ENCODE peak calls at places on chromosomes 5 and 9, in four cellular contexts. One of them, this sample, is unnamed.
A peak's percentile ranks its signal among the peaks of the same experiment; 100 is the strongest.

GRCh38 chr9:33049680-33050361 is 24.7 kb downstream of the DNAJA1 start:
- DNase-seq in body of pancreas: no peak
- DNase-seq in A549: no peak
- DNase-seq in upper lobe of left lung: no peak
- DNase-seq in this sample: no peak

GRCh38 chr5:130316971-130317421 is 412.7 kb downstream of the CHSY3 start:
- DNase-seq in body of pancreas: no peak
- DNase-seq in A549: no peak
- DNase-seq in upper lobe of left lung: no peak
- DNase-seq in this sample: no peak

GRCh38 chr9:14314929-14315753 is 1.2 kb upstream of the NFIB start:
- DNase-seq in body of pancreas: peak; percentile 95
- DNase-seq in A549: peak; percentile 70
- DNase-seq in upper lobe of left lung: peak; percentile 91
- DNase-seq in this sample: peak; percentile 97

GRCh38 chr9:121840838-121841760 is 189.7 kb downstream of the DAB2IP start:
- DNase-seq in body of pancreas: no peak
- DNase-seq in A549: no peak
- DNase-seq in upper lobe of left lung: peak; percentile 12
- DNase-seq in this sample: no peak

GRCh38 chr5:135821061-135821781 is 13.2 kb upstream of the SLC25A48 start:
- DNase-seq in body of pancreas: no peak
- DNase-seq in A549: no peak
- DNase-seq in upper lobe of left lung: no peak
- DNase-seq in this sample: no peak

GRCh38 chr5:9351535-9351934 is 194.3 kb downstream of the SEMA5A start:
- DNase-seq in body of pancreas: no peak
- DNase-seq in A549: no peak
- DNase-seq in upper lobe of left lung: no peak
- DNase-seq in this sample: no peak

GRCh38 chr9:76371901-76372300 is 22.3 kb downstream of the RFK start:
- DNase-seq in body of pancreas: no peak
- DNase-seq in A549: no peak
- DNase-seq in upper lobe of left lung: no peak
- DNase-seq in this sample: no peak

GRCh38 chr5:125560476-125561225 is 814.2 kb upstream of the ZNF608 start:
- DNase-seq in body of pancreas: no peak
- DNase-seq in A549: no peak
- DNase-seq in upper lobe of left lung: no peak
- DNase-seq in this sample: no peak

GRCh38 chr9:79256691-79257213 is 315.0 kb upstream of the TLE4 start:
- DNase-seq in body of pancreas: peak; percentile 20
- DNase-seq in A549: no peak
- DNase-seq in upper lobe of left lung: no peak
- DNase-seq in this sample: no peak

GRCh38 chr5:107593009-107593408 is 77.7 kb downstream of the EFNA5 start:
- DNase-seq in body of pancreas: no peak
- DNase-seq in A549: no peak
- DNase-seq in upper lobe of left lung: no peak
- DNase-seq in this sample: no peak

GRCh38 chr9:137550958-137551655 is 572 bp upstream of the MRPL41 start:
- DNase-seq in body of pancreas: no peak
- DNase-seq in A549: peak; percentile 93
- DNase-seq in upper lobe of left lung: no peak
- DNase-seq in this sample: peak; percentile 55

GRCh38 chr5:6905423-6905822 is 192.2 kb downstream of the TENT4A start:
- DNase-seq in body of pancreas: no peak
- DNase-seq in A549: no peak
- DNase-seq in upper lobe of left lung: no peak
- DNase-seq in this sample: no peak

GRCh38 chr5:5885782-5886181 is 463.3 kb downstream of the ICE1 start:
- DNase-seq in body of pancreas: no peak
- DNase-seq in A549: no peak
- DNase-seq in upper lobe of left lung: no peak
- DNase-seq in this sample: no peak

GRCh38 chr5:151100690-151101089 is 19.9 kb upstream of the TNIP1 start:
- DNase-seq in body of pancreas: no peak
- DNase-seq in A549: no peak
- DNase-seq in upper lobe of left lung: no peak
- DNase-seq in this sample: no peak

GRCh38 chr9:102461441-102461840 is 533.7 kb upstream of the CYLC2 start:
- DNase-seq in body of pancreas: no peak
- DNase-seq in A549: no peak
- DNase-seq in upper lobe of left lung: no peak
- DNase-seq in this sample: no peak

GRCh38 chr9:89562186-89562814 is 42.5 kb upstream of the GADD45G start:
- DNase-seq in body of pancreas: no peak
- DNase-seq in A549: no peak
- DNase-seq in upper lobe of left lung: no peak
- DNase-seq in this sample: no peak

GRCh38 chr9:94156549-94157407 is 72.5 kb downstream of the PTPDC1 start:
- DNase-seq in body of pancreas: peak; percentile 81
- DNase-seq in A549: peak; percentile 44
- DNase-seq in upper lobe of left lung: peak; percentile 86
- DNase-seq in this sample: peak; percentile 76

GRCh38 chr5:36870399-36871040 is 6.0 kb upstream of the NIPBL start:
- DNase-seq in body of pancreas: no peak
- DNase-seq in A549: peak; percentile 78
- DNase-seq in upper lobe of left lung: no peak
- DNase-seq in this sample: no peak

GRCh38 chr5:157820593-157821252 is 38.2 kb downstream of the CLINT1 start:
- DNase-seq in body of pancreas: no peak
- DNase-seq in A549: peak; percentile 20
- DNase-seq in upper lobe of left lung: no peak
- DNase-seq in this sample: no peak

GRCh38 chr5:73112359-73112758 is 8.0 kb upstream of the TMEM171 start:
- DNase-seq in body of pancreas: no peak
- DNase-seq in A549: no peak
- DNase-seq in upper lobe of left lung: no peak
- DNase-seq in this sample: no peak

GRCh38 chr9:131844745-131845118 is 104.9 kb upstream of the RAPGEF1 start:
- DNase-seq in body of pancreas: no peak
- DNase-seq in A549: no peak
- DNase-seq in upper lobe of left lung: no peak
- DNase-seq in this sample: no peak

GRCh38 chr5:82100303-82101077 is 128.7 kb downstream of the ATG10 start:
- DNase-seq in body of pancreas: no peak
- DNase-seq in A549: peak; percentile 1
- DNase-seq in upper lobe of left lung: no peak
- DNase-seq in this sample: no peak

GRCh38 chr5:54895816-54896341 is 89.5 kb downstream of the ESM1 start:
- DNase-seq in body of pancreas: peak; percentile 39
- DNase-seq in A549: peak; percentile 14
- DNase-seq in upper lobe of left lung: no peak
- DNase-seq in this sample: peak; percentile 46

GRCh38 chr9:31799953-31800609 is 584.4 kb upstream of the ACO1 start:
- DNase-seq in body of pancreas: no peak
- DNase-seq in A549: no peak
- DNase-seq in upper lobe of left lung: no peak
- DNase-seq in this sample: no peak

GRCh38 chr9:105063665-105064247 is 135.8 kb upstream of the ABCA1 start:
- DNase-seq in body of pancreas: peak; percentile 28
- DNase-seq in A549: no peak
- DNase-seq in upper lobe of left lung: no peak
- DNase-seq in this sample: peak; percentile 39

GRCh38 chr9:14314424-14314928 is 535 bp upstream of the NFIB start:
- DNase-seq in body of pancreas: peak; percentile 85
- DNase-seq in A549: peak; percentile 82
- DNase-seq in upper lobe of left lung: peak; percentile 73
- DNase-seq in this sample: peak; percentile 88

GRCh38 chr5:139837711-139838380 is 42.2 kb downstream of the PSD2 start:
- DNase-seq in body of pancreas: no peak
- DNase-seq in A549: no peak
- DNase-seq in upper lobe of left lung: no peak
- DNase-seq in this sample: no peak

GRCh38 chr5:5497132-5497748 is 74.8 kb downstream of the ICE1 start:
- DNase-seq in body of pancreas: no peak
- DNase-seq in A549: peak; percentile 54
- DNase-seq in upper lobe of left lung: peak; percentile 39
- DNase-seq in this sample: peak; percentile 88

GRCh38 chr9:105138306-105138801 is 106.1 kb upstream of the SLC44A1 start:
- DNase-seq in body of pancreas: no peak
- DNase-seq in A549: no peak
- DNase-seq in upper lobe of left lung: no peak
- DNase-seq in this sample: no peak

GRCh38 chr5:133108481-133108921 is 56.7 kb downstream of the HSPA4 start:
- DNase-seq in body of pancreas: no peak
- DNase-seq in A549: no peak
- DNase-seq in upper lobe of left lung: no peak
- DNase-seq in this sample: no peak

GRCh38 chr5:137296213-137296702 is 202.9 kb downstream of the SPOCK1 start:
- DNase-seq in body of pancreas: no peak
- DNase-seq in A549: no peak
- DNase-seq in upper lobe of left lung: no peak
- DNase-seq in this sample: no peak

GRCh38 chr9:88567870-88568269 is 32.9 kb downstream of the NXNL2 start:
- DNase-seq in body of pancreas: no peak
- DNase-seq in A549: no peak
- DNase-seq in upper lobe of left lung: no peak
- DNase-seq in this sample: no peak

GRCh38 chr9:101317735-101318134 is 67.1 kb downstream of the BAAT start:
- DNase-seq in body of pancreas: no peak
- DNase-seq in A549: no peak
- DNase-seq in upper lobe of left lung: no peak
- DNase-seq in this sample: no peak
- TF ChIP-seq POLR2A in body of pancreas: no peak
- TF ChIP-seq POLR2A in A549: no peak
- TF ChIP-seq POLR2A in upper lobe of left lung: no peak
- TF ChIP-seq POLR2A in this sample: no peak

DNA sequence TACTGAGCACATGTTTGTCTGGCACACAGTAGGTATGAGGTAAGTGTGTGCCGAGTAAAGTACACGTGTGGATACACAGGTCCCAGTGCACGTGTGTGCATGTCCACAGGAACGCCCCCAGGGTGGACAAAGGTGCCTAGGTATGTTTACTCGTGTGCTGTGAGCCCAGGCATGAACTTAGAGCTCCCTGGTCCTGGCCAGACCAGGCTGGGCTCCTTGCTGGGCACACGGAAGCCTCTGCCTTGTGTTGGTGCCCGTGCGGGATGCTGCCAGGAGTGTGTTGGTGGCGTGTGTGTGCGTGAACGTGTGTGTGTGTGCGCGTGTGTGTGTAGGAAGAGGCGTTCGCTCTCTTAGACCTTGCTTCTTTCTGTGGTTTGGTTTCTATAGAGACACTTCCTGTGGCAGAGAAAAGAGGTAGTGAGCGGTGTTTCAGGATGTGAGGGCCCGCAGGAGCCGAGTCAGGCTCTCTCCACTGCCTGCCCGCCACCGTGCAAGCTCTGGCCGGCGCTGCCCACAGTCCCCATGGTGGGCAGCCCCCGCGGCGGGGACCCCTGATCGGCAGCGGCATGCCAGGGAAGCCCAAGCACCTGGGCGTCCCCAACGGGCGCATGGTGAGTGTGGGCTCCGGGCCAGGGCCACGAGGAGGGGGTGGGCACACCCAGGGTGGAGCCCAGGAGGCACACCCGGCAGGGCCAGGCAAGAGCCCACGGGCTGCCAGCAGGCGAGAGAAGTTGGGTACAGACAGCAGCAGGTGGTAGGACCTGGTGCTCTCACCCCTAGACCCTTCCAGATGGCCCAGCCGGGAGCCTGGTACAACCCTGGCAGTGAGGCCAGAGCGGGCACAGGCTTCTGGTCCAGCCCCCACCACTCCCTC is at the start of gene RGS14:
- DNase-seq in body of pancreas: no peak
- DNase-seq in A549: no peak
- DNase-seq in upper lobe of left lung: peak; percentile 64
- DNase-seq in this sample: no peak
- H3K27ac ChIP-seq in body of pancreas: no peak within 1 kb of the TSS
- H3K27ac ChIP-seq in A549: no peak within 1 kb of the TSS
- H3K27ac ChIP-seq in upper lobe of left lung: peak within 1 kb of the TSS; percentile 81
- H3K27ac ChIP-seq in this sample: no peak within 1 kb of the TSS

GRCh38 chr5:172283020-172283861 is at the start of gene UBTD2:
- DNase-seq in body of pancreas: peak; percentile 85
- DNase-seq in A549: peak; percentile 87
- DNase-seq in upper lobe of left lung: peak; percentile 83
- DNase-seq in this sample: peak; percentile 82

GRCh38 chr5:172285226-172286143 is 1.9 kb upstream of the UBTD2 start:
- DNase-seq in body of pancreas: no peak
- DNase-seq in A549: no peak
- DNase-seq in upper lobe of left lung: no peak
- DNase-seq in this sample: no peak

GRCh38 chr5:172282277-172283019 is 1.1 kb downstream of the UBTD2 start:
- DNase-seq in body of pancreas: no peak
- DNase-seq in A549: no peak
- DNase-seq in upper lobe of left lung: no peak
- DNase-seq in this sample: no peak

GRCh38 chr5:172284275-172284971 is 859 bp upstream of the UBTD2 start:
- DNase-seq in body of pancreas: no peak
- DNase-seq in A549: no peak
- DNase-seq in upper lobe of left lung: no peak
- DNase-seq in this sample: peak; percentile 41

GRCh38 chr5:172283862-172284274 is 304 bp upstream of the UBTD2 start:
- DNase-seq in body of pancreas: peak; percentile 81
- DNase-seq in A549: peak; percentile 93
- DNase-seq in upper lobe of left lung: peak; percentile 85
- DNase-seq in this sample: peak; percentile 83
- TF ChIP-seq POLR2A in body of pancreas: no peak
- TF ChIP-seq POLR2A in A549: peak; percentile 67
- TF ChIP-seq POLR2A in upper lobe of left lung: peak; percentile 64
- TF ChIP-seq POLR2A in this sample: peak; percentile 61

DNA sequence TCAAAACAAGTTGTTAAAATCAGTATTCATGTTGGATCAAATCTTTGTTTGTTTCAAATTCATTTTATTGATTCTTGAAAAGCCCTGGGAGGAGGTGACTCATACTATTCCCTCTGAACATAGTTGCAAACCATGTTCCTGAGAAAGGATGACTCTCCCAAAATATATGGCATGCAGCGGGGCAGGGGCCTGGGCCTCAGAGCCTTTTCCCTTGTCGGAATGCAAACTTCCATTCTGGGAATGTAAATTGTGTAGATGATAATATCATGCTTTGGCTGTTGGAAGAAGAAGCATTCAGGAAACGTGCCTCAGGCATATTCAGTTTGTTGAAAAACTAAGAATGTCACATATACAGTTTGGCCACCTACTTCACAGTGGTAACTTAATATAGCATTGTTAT is 242.0 kb downstream of the AUH start:
- DNase-seq in body of pancreas: no peak
- DNase-seq in A549: no peak
- DNase-seq in upper lobe of left lung: no peak
- DNase-seq in this sample: no peak
- H3K27ac ChIP-seq in body of pancreas: no peak overlapping the region
- H3K27ac ChIP-seq in A549: no peak overlapping the region
- H3K27ac ChIP-seq in upper lobe of left lung: peak overlapping the region; percentile 0
- H3K27ac ChIP-seq in this sample: no peak overlapping the region

This sample was measured in adrenal gland.